ENCODE peak calls at places on chromosomes 7 and 10, in eight cellular contexts. O, P, A, V, Z, W, D and T are unnamed samples.

GRCh38 chr7:108630002-108630401 is 60.3 kb downstream of the DNAJB9 start:
- DNase-seq in O (no peak), P (no peak), A (peak), V (peak), Z (peak), W (no peak), D (no peak), T (no peak)

GRCh38 chr7:50068850-50069551 is 24.0 kb downstream of the ZPBP start:
- DNase-seq in O (peak), P (no peak), A (peak), V (no peak), Z (no peak), W (peak), D (no peak), T (peak)

GRCh38 chr10:436911-437665 is 252.4 kb downstream of the DIP2C start:
- DNase-seq in O (peak), P (no peak), A (no peak), V (no peak), Z (no peak), W (no peak), D (peak), T (peak)

GRCh38 chr7:78019457-78020130 is 221.0 kb downstream of the PHTF2 start:
- DNase-seq in O (peak), P (peak), A (peak), V (peak), Z (peak), W (peak), D (peak), T (peak)

GRCh38 chr10:2279666-2280065 is 542.3 kb upstream of the ADARB2 start:
- DNase-seq in O (no peak), P (no peak), A (no peak), V (no peak), Z (no peak), W (no peak), D (no peak), T (peak)

GRCh38 chr10:34658934-34659333 is 156.2 kb downstream of the PARD3 start:
- DNase-seq in O (no peak), P (no peak), A (no peak), V (no peak), Z (no peak), W (no peak), D (no peak), T (no peak)

GRCh38 chr10:4981722-4982471 is 18.7 kb downstream of the AKR1C1 start:
- DNase-seq in O (no peak), P (no peak), A (peak), V (no peak), Z (peak), W (no peak), D (no peak), T (peak)

GRCh38 chr10:103111918-103112877 is 80.9 kb downstream of the NT5C2 start:
- DNase-seq in O (no peak), P (no peak), A (no peak), V (no peak), Z (no peak), W (no peak), D (no peak), T (no peak)

GRCh38 chr7:65269150-65269856 is 104.4 kb upstream of the ZNF92 start:
- DNase-seq in O (peak), P (no peak), A (peak), V (no peak), Z (peak), W (no peak), D (no peak), T (peak)

GRCh38 chr7:158650821-158651225 is 53.8 kb downstream of the NCAPG2 start:
- DNase-seq in O (no peak), P (no peak), A (peak), V (no peak), Z (no peak), W (no peak), D (no peak), T (no peak)

GRCh38 chr10:124696446-124697392 is 47.5 kb downstream of the FAM53B start:
- DNase-seq in O (peak), P (no peak), A (no peak), V (no peak), Z (peak), W (no peak), D (no peak), T (no peak)

GRCh38 chr10:91907033-91907594 is 2.2 kb downstream of the FGFBP3 start:
- DNase-seq in O (no peak), P (no peak), A (peak), V (no peak), Z (no peak), W (no peak), D (no peak), T (no peak)

GRCh38 chr10:74900297-74900696 is 73.9 kb downstream of the KAT6B start:
- DNase-seq in O (peak), P (no peak), A (no peak), V (no peak), Z (no peak), W (no peak), D (no peak), T (no peak)